ENCODE peak calls at places on chromosomes 5 and 9, in four cellular contexts. U is heart left ventricle, H is pancreas, Z is suprapubic skin. B is an unnamed sample. For H3K4me1, the result is how much of the 10 kb centered on the place peaks cover.

GRCh38 chr5:61200582-61201155 is 38.4 kb upstream of the SMIM15 start:
- DNase-seq in U (no peak), H (no peak), Z (no peak), B (no peak)

GRCh38 chr9:106038266-106039001 is 344.1 kb downstream of the TMEM38B start:
- DNase-seq in U (no peak), H (no peak), Z (no peak), B (no peak)

GRCh38 chr9:84940294-84940693 is 270.8 kb downstream of the NTRK2 start:
- DNase-seq in U (no peak), H (no peak), Z (no peak), B (no peak)

GRCh38 chr9:133210202-133210532 is 1.1 kb upstream of the OBP2B start:
- DNase-seq in U (no peak), H (no peak), Z (no peak), B (no peak)

GRCh38 chr5:14156611-14157493 is 13.7 kb downstream of the TRIO start:
- DNase-seq in U (no peak), H (no peak), Z (no peak), B (no peak)

GRCh38 chr9:119959846-119960545 is 590.8 kb upstream of the BRINP1 start:
- DNase-seq in U (no peak), H (no peak), Z (no peak), B (no peak)

GRCh38 chr9:23581936-23582335 is 244.1 kb downstream of the ELAVL2 start:
- DNase-seq in U (no peak), H (no peak), Z (no peak), B (no peak)

GRCh38 chr9:13648676-13649075 is 369.2 kb upstream of the MPDZ start:
- DNase-seq in U (no peak), H (no peak), Z (no peak), B (no peak)

GRCh38 chr5:40594811-40595210 is 84.9 kb upstream of the PTGER4 start:
- DNase-seq in U (no peak), H (no peak), Z (no peak), B (no peak)

GRCh38 chr9:132142883-132143282 is 19.0 kb upstream of the NTNG2 start:
- DNase-seq in U (no peak), H (no peak), Z (no peak), B (no peak)

GRCh38 chr5:112737088-112737471 is 605 bp upstream of the APC start:
- DNase-seq in U (no peak), H (no peak), Z (no peak), B (no peak)

GRCh38 chr5:95283761-95284511 is 958 bp downstream of the MCTP1 start:
- DNase-seq in U (no peak), H (peak), Z (no peak), B (peak)

GRCh38 chr5:37211661-37212060 is 37.5 kb downstream of the CPLANE1 start:
- DNase-seq in U (no peak), H (no peak), Z (no peak), B (no peak)

GRCh38 chr9:111588846-111589245 is 10.6 kb downstream of the PTGR1 start:
- DNase-seq in U (no peak), H (no peak), Z (no peak), B (no peak)

GRCh38 chr5:84091400-84091799 is 293.3 kb downstream of the EDIL3 start:
- DNase-seq in U (no peak), H (no peak), Z (no peak), B (no peak)

GRCh38 chr9:33167949-33168535 is 906 bp upstream of the B4GALT1 start:
- DNase-seq in U (no peak), H (no peak), Z (no peak), B (peak)

GRCh38 chr9:118711843-118712242 is 657.4 kb downstream of the BRINP1 start:
- DNase-seq in U (no peak), H (no peak), Z (no peak), B (no peak)

GRCh38 chr5:4674176-4674575 is 466.0 kb upstream of the ADAMTS16 start:
- DNase-seq in U (no peak), H (no peak), Z (no peak), B (no peak)

GRCh38 chr9:134612715-134613114 is 28.9 kb upstream of the COL5A1 start:
- DNase-seq in U (no peak), H (no peak), Z (no peak), B (no peak)

GRCh38 chr9:18202924-18203323 is 271.0 kb upstream of the ADAMTSL1 start:
- DNase-seq in U (no peak), H (no peak), Z (no peak), B (no peak)

GRCh38 chr5:100791376-100791775 is 111.7 kb downstream of the ST8SIA4 start:
- DNase-seq in U (no peak), H (no peak), Z (no peak), B (no peak)

GRCh38 chr5:34563951-34564705 is 92.0 kb upstream of the RAI14 start:
- DNase-seq in U (peak), H (no peak), Z (no peak), B (peak)

GRCh38 chr9:92435263-92435662 is 11.0 kb upstream of the OMD start:
- DNase-seq in U (no peak), H (no peak), Z (no peak), B (no peak)

GRCh38 chr5:34858798-34859197 is 19.8 kb downstream of the TTC23L start:
- DNase-seq in U (no peak), H (no peak), Z (no peak), B (no peak)

GRCh38 chr9:88587182-88587581 is 52.2 kb downstream of the NXNL2 start:
- DNase-seq in U (no peak), H (no peak), Z (no peak), B (no peak)

GRCh38 chr9:130692365-130692764 is 1.2 kb upstream of the EXOSC2 start:
- DNase-seq in U (peak), H (peak), Z (no peak), B (no peak)

GRCh38 chr5:90932052-90932699 is 373.6 kb downstream of the ADGRV1 start:
- DNase-seq in U (no peak), H (no peak), Z (no peak), B (no peak)

GRCh38 chr5:119330367-119331183 is 25.2 kb upstream of the TNFAIP8 start:
- DNase-seq in U (no peak), H (no peak), Z (no peak), B (no peak)

GRCh38 chr9:91421987-91422765 is 1.5 kb downstream of the NFIL3 start:
- DNase-seq in U (no peak), H (no peak), Z (no peak), B (peak)

GRCh38 chr5:150469718-150470470 is 20.4 kb upstream of the RPS14 start:
- DNase-seq in U (no peak), H (no peak), Z (no peak), B (no peak)

GRCh38 chr5:57524661-57525060 is 42.0 kb upstream of the ACTBL2 start:
- DNase-seq in U (no peak), H (no peak), Z (no peak), B (no peak)

GRCh38 chr5:112594060-112594850 is 143.4 kb upstream of the APC start:
- DNase-seq in U (no peak), H (no peak), Z (no peak), B (no peak)

GRCh38 chr5:56522972-56523371 is 289.8 kb upstream of the ANKRD55 start:
- DNase-seq in U (peak), H (no peak), Z (no peak), B (peak)

GRCh38 chr9:133528887-133529262 is 4.1 kb upstream of the MYMK start:
- DNase-seq in U (no peak), H (no peak), Z (no peak), B (no peak)

GRCh38 chr5:79802404-79802803 is 112.8 kb downstream of the CMYA5 start:
- DNase-seq in U (no peak), H (no peak), Z (no peak), B (no peak)

GRCh38 chr9:104885818-104886709 is 41.9 kb downstream of the ABCA1 start:
- DNase-seq in U (no peak), H (no peak), Z (no peak), B (no peak)
- H3K4me1 ChIP-seq in U (under half), H (under half), Z (under half), B (under half)

GRCh38 chr5:96962540-96962991 is 26.7 kb downstream of the LNPEP start:
- DNase-seq in U (no peak), H (no peak), Z (no peak), B (no peak)
- H3K4me1 ChIP-seq in U (under half), H (under half), Z (under half), B (under half)

GRCh38 chr9:121485618-121486531 is 13.8 kb downstream of the GGTA1 start:
- DNase-seq in U (no peak), H (no peak), Z (no peak), B (no peak)

GRCh38 chr9:121484659-121485446 is 14.8 kb downstream of the GGTA1 start:
- DNase-seq in U (no peak), H (no peak), Z (no peak), B (no peak)

GRCh38 chr9:121483473-121484031 is 16.1 kb downstream of the GGTA1 start:
- DNase-seq in U (no peak), H (no peak), Z (no peak), B (no peak)

GRCh38 chr9:121478816-121479676 is 20.6 kb downstream of the GGTA1 start:
- DNase-seq in U (no peak), H (no peak), Z (no peak), B (no peak)

DNA sequence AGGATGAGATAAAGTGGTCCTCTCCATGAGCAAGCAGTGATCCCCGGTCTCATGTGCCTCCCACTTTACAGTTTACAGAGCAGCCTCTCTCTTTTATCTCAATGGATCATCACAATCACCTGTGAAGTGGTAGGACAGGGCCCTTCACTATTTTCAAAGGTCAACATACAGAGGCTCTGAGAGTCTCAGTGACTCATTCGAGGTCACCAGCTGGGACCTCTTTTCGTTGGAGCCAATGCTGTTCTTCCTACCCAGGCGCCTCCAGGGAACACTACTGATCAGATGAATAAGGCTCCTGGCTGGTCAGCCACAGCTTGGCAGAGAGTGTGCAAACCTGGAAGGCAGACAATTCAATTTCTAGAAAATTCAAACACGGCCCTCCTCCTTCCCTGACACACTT is 16.6 kb downstream of the GGTA1 start:
- DNase-seq in U (no peak), H (no peak), Z (no peak), B (no peak)
- H3K4me1 ChIP-seq in U (under half), H (under half), Z (under half), B (under half)

DNA sequence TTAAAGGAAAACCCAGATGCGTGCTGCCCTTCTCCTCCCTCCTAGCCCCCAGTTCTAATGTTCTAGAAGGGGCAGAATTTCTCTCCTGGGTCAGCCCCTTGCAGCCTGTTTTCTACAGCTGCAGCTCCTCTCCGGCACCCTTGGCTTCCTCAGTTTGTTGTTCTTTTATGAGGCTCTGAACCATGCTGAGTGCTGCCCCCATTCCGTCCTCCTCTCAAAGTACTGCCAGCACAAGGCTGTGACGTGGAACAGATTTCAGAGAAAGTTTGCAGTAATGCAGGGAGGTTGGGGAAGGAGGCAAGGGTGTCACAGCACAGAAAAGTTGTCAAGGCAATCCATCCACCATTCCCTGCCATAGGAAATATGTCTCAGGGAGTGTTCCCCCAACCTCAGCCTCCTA is 63.3 kb downstream of the RGS3 start:
- DNase-seq in U (no peak), H (no peak), Z (no peak), B (no peak)
- H3K4me1 ChIP-seq in U (half or more), H (under half), Z (under half), B (under half)

DNA sequence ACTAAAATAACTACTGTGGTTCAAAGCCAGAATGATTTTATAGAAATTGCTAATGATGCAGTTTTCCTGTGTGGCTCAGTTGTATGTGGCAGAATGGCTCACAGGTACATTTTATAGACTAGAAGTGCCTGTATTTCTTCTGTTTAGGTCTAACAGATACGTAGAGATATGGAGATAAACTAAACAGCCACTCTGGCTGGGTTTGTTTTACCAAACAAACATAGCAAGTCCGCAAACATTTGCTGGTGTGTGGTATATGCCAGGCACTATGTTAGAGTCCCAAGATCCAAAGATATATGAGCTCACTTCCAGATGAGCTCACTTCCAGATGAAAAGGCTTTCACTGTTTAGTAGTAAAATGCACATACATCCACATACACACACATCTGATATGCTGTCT is 24.4 kb downstream of the ADRB2 start:
- DNase-seq in U (no peak), H (no peak), Z (no peak), B (no peak)
- H3K4me1 ChIP-seq in U (under half), H (under half), Z (under half), B (under half)

DNA sequence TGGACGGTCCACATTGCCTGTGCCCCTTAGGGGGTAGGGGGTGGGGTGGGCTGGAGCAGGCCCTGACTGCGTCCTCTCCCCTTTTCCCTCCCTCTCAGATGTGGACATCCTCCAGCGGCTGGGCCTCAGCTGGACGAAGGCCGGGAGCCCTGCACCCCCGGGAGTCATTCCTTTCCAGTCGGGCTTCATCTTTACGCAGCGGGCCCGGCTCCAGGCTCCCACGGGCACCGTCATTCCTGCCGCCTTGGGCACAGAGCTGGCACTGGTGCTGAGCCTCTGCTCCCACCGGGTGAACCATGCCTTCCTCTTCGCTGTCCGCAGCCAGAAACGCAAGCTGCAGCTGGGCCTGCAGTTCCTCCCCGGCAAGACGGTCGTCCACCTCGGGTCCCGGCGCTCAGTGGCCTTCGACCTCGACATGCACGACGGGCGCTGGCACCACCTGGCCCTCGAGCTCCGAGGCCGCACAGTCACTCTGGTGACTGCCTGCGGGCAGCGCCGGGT is 12.3 kb downstream of the COL27A1 start:
- DNase-seq in U (peak), H (no peak), Z (no peak), B (no peak)
- H3K4me1 ChIP-seq in U (under half), H (under half), Z (under half), B (under half)

GRCh38 chr9:127109212-127109711 is 13.2 kb downstream of the ANGPTL2 start:
- DNase-seq in U (no peak), H (no peak), Z (no peak), B (no peak)

GRCh38 chr9:127106493-127106855 is 16.0 kb downstream of the ANGPTL2 start:
- DNase-seq in U (peak), H (no peak), Z (no peak), B (no peak)

GRCh38 chr9:127105805-127106492 is 16.5 kb downstream of the ANGPTL2 start:
- DNase-seq in U (peak), H (no peak), Z (no peak), B (no peak)

GRCh38 chr9:127108182-127108876 is 14.1 kb downstream of the ANGPTL2 start:
- DNase-seq in U (peak), H (no peak), Z (no peak), B (no peak)

DNA sequence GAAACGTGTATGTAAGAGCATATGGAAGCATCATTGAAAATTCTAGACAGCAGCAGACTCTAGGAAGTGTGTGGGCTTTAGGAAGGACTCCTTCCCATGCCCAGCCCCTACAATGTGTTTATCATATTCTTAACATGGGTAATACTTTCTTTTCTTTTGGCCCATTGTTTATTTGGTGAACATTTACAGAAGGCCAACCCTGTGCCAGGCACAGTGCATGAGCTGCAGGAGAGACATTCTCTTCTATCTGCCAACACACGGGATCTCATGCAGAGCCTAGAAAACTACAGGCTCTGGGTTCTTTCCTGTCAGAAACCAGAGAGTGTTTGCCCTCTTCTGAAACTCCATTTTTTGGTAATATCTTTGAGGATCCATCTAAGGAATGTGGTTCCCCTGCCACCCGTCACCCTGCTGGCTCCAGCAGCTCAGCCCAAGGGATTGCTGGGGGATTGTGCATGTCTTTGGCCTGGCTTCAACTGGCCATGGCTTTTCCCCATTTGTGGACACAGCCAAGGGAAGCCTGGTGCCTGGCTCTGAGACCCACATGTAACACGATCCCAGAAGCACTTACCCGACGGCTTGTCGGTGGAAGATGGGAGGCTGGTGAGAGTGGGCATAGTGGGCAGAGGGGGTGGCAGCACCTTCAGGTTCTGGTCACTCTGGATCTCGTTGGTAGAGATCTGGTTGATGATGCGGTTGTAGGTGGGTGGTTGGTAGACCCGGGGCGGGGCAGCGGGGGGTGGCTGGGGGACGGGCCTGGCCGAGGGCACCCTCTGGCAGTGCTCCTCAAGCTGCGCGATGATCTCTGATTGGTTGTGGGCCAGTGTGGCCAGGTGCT is 14.9 kb downstream of the ANGPTL2 start:
- DNase-seq in U (peak), H (no peak), Z (no peak), B (no peak)
- H3K4me1 ChIP-seq in U (half or more), H (under half), Z (under half), B (under half)